ENCODE peak calls at places on chromosomes 16 and 17, in ten cellular contexts. O is naive B cell; N is H9; F is activated effector memory CD4-positive, alpha-beta T cell treated with anti-CD3 and anti-CD28 coated beads, Interleukin-2, amount 50 U/mL, for 16 hours; E is H7; V is activated CD4-positive, CD25-positive, alpha-beta regulatory T cell; A is NCI-H460; R is transverse colon; P is stimulated activated CD4-positive, alpha-beta T cell treated with anti-CD3 and anti-CD28 coated beads, Interleukin-15, amount 100 ng/mL, for 1 hour; T is NCI-H774. X is an unnamed sample.

GRCh38 chr17:83037084-83037950 is 42.1 kb upstream of the METRNL start:
- DNase-seq in O (no peak), N (no peak), F (peak; percentile 39), E (peak; percentile 52), V (no peak), A (no peak), R (no peak), P (no peak), T (no peak), X (no peak)

GRCh38 chr17:68906638-68907037 is 48.6 kb downstream of the ABCA8 start:
- DNase-seq in O (no peak), N (no peak), F (no peak), E (peak; percentile 9), V (no peak), A (peak; percentile 27), R (no peak), P (no peak), T (no peak), X (peak; percentile 21)

GRCh38 chr16:2486645-2487516 is 12.0 kb downstream of the TBC1D24 start:
- DNase-seq in O (peak; percentile 82), N (no peak), F (peak; percentile 90), E (peak; percentile 89), V (peak; percentile 38), A (no peak), R (peak; percentile 75), P (peak; percentile 61), T (no peak), X (no peak)

GRCh38 chr16:81608515-81609209 is 164.1 kb downstream of the CMIP start:
- DNase-seq in O (peak; percentile 23), N (no peak), F (no peak), E (no peak), V (no peak), A (no peak), R (no peak), P (no peak), T (no peak), X (no peak)

GRCh38 chr17:39995438-39995837 is 14.8 kb downstream of the PSMD3 start:
- DNase-seq in O (no peak), N (no peak), F (no peak), E (no peak), V (no peak), A (no peak), R (peak; percentile 82), P (no peak), T (no peak), X (no peak)

GRCh38 chr17:73705594-73705993 is 61.3 kb upstream of the SDK2 start:
- DNase-seq in O (no peak), N (no peak), F (no peak), E (no peak), V (no peak), A (no peak), R (no peak), P (no peak), T (no peak), X (no peak)

GRCh38 chr16:78513838-78514237 is 414.4 kb downstream of the WWOX start:
- DNase-seq in O (no peak), N (no peak), F (no peak), E (no peak), V (no peak), A (no peak), R (no peak), P (no peak), T (no peak), X (no peak)

GRCh38 chr16:47460755-47461597 is at the start of the genes ITFG1 and PHKB:
- DNase-seq in O (peak; percentile 96), N (peak; percentile 90), F (peak; percentile 99), E (peak; percentile 92), V (peak; percentile 89), A (peak; percentile 80), R (peak; percentile 93), P (peak; percentile 94), T (peak; percentile 78), X (peak; percentile 91)

X was measured in HT-29.